ENCODE peak calls at places on chromosome 13, in five cellular contexts. W is fibroblast of lung, X is ascending aorta, U is prostate gland, J is tibial nerve. S is an unnamed sample.

GRCh38 chr13:42047561-42048322 is 706 bp upstream of the DGKH start:
- DNase-seq in W (peak), X (peak), J (no peak), U (peak), S (peak)

GRCh38 chr13:68816715-68817114 is 1290.9 kb upstream of the ATXN8OS start:
- DNase-seq in X (no peak), U (no peak), J (no peak), W (no peak), S (no peak)

GRCh38 chr13:80755925-80756324 is 415.0 kb upstream of the SPRY2 start:
- DNase-seq in W (no peak), X (no peak), J (no peak), U (no peak), S (no peak)

GRCh38 chr13:47249296-47249695 is 352.4 kb upstream of the HTR2A start:
- DNase-seq in X (no peak), U (no peak), J (no peak), W (no peak), S (no peak)

GRCh38 chr13:32415019-32415418 is 12.9 kb downstream of the N4BP2L1 start:
- DNase-seq in J (no peak), X (no peak), U (no peak), W (no peak), S (no peak)

GRCh38 chr13:40137400-40137799 is 481.9 kb downstream of the COG6 start:
- DNase-seq in J (no peak), U (no peak), W (no peak), X (peak), S (no peak)

GRCh38 chr13:48731957-48732569 is 78.3 kb downstream of the CYSLTR2 start:
- DNase-seq in W (no peak), X (no peak), J (no peak), U (no peak), S (no peak)

GRCh38 chr13:95403349-95404140 is 102.3 kb upstream of the ABCC4 start:
- DNase-seq in J (no peak), U (no peak), X (no peak), W (peak), S (no peak)

GRCh38 chr13:92994056-92994455 is 232.6 kb upstream of the GPC6 start:
- DNase-seq in U (no peak), W (peak), X (no peak), J (no peak), S (no peak)

GRCh38 chr13:59533561-59534337 is 630.0 kb downstream of the DIAPH3 start:
- DNase-seq in J (no peak), X (no peak), W (peak), U (no peak), S (no peak)

GRCh38 chr13:50713849-50714248 is 129.6 kb downstream of the DLEU7 start:
- DNase-seq in W (peak), J (no peak), U (no peak), X (no peak), S (no peak)

GRCh38 chr13:42181381-42181953 is 90.5 kb upstream of the AKAP11 start:
- DNase-seq in J (no peak), X (no peak), U (no peak), W (no peak), S (no peak)

GRCh38 chr13:101785858-101786257 is 333.4 kb downstream of the ITGBL1 start:
- DNase-seq in J (no peak), W (peak), X (no peak), U (no peak), S (no peak)

GRCh38 chr13:46575843-46576242 is 22.9 kb downstream of the LRCH1 start:
- DNase-seq in W (peak), X (peak), J (no peak), U (no peak), S (no peak)

GRCh38 chr13:74136089-74136658 is 2.0 kb upstream of the KLF12 start:
- DNase-seq in X (peak), J (no peak), U (peak), W (peak), S (peak)

GRCh38 chr13:47650221-47650620 is 350.9 kb downstream of the SUCLA2 start:
- DNase-seq in J (no peak), U (no peak), X (no peak), W (no peak), S (no peak)

GRCh38 chr13:39484506-39485313 is 118.3 kb downstream of the LHFPL6 start:
- DNase-seq in J (no peak), W (peak), X (no peak), U (no peak), S (no peak)

GRCh38 chr13:27455331-27455855 is 5.0 kb upstream of the MTIF3 start:
- DNase-seq in W (no peak), J (no peak), U (no peak), X (no peak), S (no peak)

GRCh38 chr13:91805605-91806004 is 407.2 kb downstream of the GPC5 start:
- DNase-seq in J (no peak), W (no peak), U (no peak), X (no peak), S (no peak)

GRCh38 chr13:71252191-71252704 is 614.8 kb downstream of the DACH1 start:
- DNase-seq in J (no peak), X (no peak), W (no peak), U (no peak), S (no peak)

GRCh38 chr13:60837806-60838205 is 440.8 kb downstream of the TDRD3 start:
- DNase-seq in U (no peak), X (no peak), J (no peak), W (peak), S (no peak)

DNA sequence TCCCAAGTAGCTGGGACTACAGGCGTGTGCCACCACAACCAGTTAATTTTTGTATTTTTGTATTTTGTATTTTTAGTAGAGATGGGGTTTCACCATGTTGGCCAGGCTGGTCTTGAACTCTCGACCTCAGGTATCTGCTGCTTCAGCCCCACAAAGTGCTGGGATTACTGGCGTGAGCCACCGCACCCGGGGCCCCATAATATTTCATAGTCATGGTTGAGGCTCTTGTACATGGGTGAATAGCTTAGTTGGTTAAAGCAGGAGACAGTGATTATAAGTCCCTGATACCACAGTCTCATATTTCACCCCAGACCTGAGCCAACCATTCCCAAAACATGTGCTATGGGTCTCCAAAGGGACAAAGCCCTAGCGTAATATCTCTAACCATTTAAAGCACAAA is 26.1 kb downstream of the MBNL2 start:
- DNase-seq in U (no peak), W (no peak), X (no peak), J (no peak), S (no peak)
- H3K4me3 ChIP-seq in U (no peak), W (no peak), X (no peak), J (no peak), S (no peak)

GRCh38 chr13:111219950-111220349 is 100.5 kb upstream of the TEX29 start:
- DNase-seq in X (peak), J (no peak), W (no peak), U (no peak), S (no peak)
- TF ChIP-seq CTCF in X (no peak), J (no peak), W (no peak), U (no peak), S (no peak)

DNA sequence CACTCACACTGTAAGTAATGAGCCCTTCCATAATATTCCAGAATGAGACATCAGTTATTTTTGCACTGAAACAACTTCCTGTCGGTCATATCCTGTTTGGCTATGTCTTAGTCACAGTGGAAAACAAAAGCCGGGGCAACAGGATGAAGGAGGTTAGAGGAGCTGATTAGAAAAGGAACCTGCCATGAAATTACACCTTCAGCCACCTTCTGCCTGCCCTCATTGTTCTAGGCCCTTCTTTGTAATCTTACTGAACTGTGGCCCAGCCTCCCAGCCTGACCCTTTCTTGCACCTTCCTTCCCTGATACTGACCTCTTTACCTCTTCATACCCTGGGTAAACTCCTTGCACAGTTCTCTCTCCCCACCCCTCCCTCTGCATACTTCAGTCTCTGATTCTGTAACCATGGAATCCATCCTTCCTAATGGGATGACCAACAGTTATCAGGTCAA is 67.3 kb downstream of the DOCK9 start:
- DNase-seq in J (no peak), W (peak), U (no peak), X (no peak), S (no peak)
- H3K27ac ChIP-seq in J (peak), W (peak), U (no peak), X (peak), S (peak)

GRCh38 chr13:24208314-24208713 is 47.8 kb downstream of the SPATA13 start:
- DNase-seq in X (no peak), J (no peak), W (peak), U (no peak), S (no peak)
- H3K4me3 ChIP-seq in X (no peak), J (no peak), W (no peak), U (no peak), S (peak)

DNA sequence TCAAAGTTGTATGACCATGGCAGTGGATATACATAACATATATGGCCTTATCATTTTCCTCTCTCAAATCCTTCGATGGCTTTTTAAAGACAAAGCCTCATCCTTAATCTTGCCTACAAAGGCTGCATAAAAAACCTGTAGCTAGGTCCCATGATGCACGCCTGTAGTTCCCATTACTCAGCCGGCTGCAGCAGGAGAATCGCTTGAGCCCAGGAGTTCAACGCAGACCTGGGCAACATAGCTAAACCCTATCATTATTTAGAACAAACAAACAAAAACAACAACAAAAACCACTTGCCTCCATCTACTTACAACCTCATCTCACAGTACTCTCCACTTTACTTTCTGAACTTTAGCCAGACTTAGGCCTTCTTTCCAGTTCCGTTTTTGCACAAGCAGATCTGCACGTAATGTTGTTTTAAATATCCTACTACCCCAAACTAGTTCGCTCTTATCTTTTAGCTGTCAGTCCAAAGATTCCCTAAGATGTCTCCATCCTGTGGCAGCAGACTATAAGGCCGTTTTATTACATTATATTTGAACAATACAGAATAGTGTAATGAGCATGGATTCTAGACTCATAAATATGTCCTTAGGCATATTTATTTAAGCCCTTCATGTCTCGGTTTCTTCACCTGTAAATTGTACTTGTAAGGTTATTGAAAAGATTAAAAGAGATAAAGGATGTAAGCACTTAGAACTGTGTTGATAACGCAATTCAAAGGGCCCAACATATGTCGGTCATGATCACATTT is 969 bp upstream of the POMP start:
- DNase-seq in J (no peak), W (peak), U (no peak), X (no peak), S (no peak)
- TF ChIP-seq CTCF in J (peak), W (peak), U (no peak), X (no peak), S (no peak)

DNA sequence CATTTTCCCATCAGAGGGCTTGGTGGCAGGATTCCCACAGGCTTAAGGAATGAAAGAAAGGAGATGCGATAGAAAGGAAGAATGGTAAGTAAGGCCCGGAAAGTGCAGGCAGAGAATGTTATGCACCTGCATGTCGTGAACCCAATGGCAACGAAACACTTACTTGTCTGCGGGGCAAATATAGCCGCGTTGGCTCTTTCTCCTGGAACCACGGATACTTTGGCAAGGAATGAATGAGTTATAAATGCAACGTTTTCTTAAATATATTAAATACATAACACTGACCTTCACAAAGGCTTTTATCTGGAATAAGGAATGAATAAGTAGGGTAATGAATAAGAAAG is 192.1 kb downstream of the KATNAL1 start:
- DNase-seq in J (no peak), U (no peak), X (no peak), W (no peak), S (no peak)
- H3K27ac ChIP-seq in J (no peak), U (peak), X (no peak), W (no peak), S (no peak)

DNA sequence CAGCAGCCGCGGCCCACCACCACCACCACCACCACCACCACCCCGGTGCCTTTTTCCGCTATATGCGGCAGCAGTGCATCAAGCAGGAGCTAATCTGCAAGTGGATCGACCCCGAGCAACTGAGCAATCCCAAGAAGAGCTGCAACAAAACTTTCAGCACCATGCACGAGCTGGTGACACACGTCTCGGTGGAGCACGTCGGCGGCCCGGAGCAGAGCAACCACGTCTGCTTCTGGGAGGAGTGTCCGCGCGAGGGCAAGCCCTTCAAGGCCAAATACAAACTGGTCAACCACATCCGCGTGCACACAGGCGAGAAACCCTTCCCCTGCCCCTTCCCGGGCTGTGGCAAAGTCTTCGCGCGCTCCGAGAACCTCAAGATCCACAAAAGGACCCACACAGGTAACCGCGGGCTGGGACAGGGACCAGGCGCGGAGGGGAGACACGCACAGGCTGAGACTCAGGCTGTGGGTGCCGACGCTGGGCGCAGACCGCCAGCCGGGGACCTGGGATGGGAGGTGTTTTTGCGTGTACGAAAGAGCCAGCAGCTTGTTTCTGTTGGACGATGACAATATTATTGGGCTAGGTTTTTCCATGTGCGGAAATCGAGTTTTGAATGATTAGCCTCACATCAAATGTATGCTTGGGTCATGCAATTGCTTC is 1.3 kb downstream of the ZIC2 start:
- DNase-seq in J (no peak), W (no peak), X (no peak), U (no peak), S (no peak)
- H3K4me3 ChIP-seq in J (no peak), W (no peak), X (no peak), U (no peak), S (peak)

GRCh38 chr13:52738719-52739467 is 727 bp downstream of the CNMD start:
- DNase-seq in U (no peak), J (no peak), W (no peak), X (no peak), S (no peak)
- TF ChIP-seq CTCF in U (peak), J (peak), W (peak), X (no peak), S (no peak)

GRCh38 chr13:110284809-110285519 is 22.0 kb downstream of the COL4A1 start:
- DNase-seq in X (peak), U (no peak), J (no peak), W (peak), S (peak)

GRCh38 chr13:110289661-110290060 is 17.3 kb downstream of the COL4A1 start:
- DNase-seq in J (no peak), W (no peak), U (no peak), X (peak), S (peak)

GRCh38 chr13:110285991-110286923 is 20.7 kb downstream of the COL4A1 start:
- DNase-seq in U (no peak), J (no peak), W (no peak), X (peak), S (peak)

GRCh38 chr13:110289174-110289573 is 17.8 kb downstream of the COL4A1 start:
- DNase-seq in W (no peak), J (no peak), U (no peak), X (no peak), S (peak)

DNA sequence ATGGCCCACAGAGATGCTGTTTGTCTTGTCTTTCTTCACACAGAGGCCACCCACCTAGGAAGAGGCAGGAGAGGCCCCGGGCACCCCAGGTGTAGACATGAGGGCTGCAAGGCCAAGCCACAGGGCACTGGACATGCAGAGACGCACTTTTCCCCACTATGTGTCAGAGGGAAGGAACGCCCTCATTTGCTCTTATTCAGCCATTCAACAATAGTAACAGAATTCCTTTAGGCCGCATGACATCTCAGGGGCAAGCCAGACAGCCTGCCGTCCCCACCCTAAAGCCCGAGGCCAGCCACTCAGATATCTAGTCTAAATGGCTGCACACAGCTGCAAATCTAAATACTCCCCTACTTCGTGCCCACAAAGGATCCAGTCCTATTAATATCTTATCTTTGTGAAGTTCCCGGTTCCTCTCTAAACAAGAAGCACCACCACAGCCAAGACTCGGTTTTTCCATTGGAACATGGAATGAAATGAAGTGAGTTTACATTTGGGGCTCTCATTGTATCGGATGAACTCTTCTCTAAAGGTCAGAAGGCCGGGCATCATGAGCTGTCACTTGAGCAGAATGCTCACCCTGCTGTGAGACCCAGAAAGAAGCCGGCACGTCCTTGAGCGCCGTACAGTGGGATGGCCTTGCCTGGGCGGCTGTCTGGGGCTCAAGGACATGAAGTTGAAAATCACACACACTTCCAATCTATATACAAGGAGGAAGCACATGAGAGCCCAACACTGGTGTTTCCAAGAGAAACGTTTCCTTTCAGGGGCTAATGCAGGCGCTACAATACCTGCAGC is 19.7 kb downstream of the COL4A1 start:
- DNase-seq in X (peak), W (peak), J (no peak), U (no peak), S (peak)
- H3K27ac ChIP-seq in X (peak), W (no peak), J (no peak), U (no peak), S (peak)